ENCODE peak calls at places on chromosomes 1 and 21, in seven cellular contexts. B is esophagus muscularis mucosa, F is AG10803, D is fibroblast of pulmonary artery, Q is neural progenitor cell, G is ovary, S is fibroblast of villous mesenchyme. U is an unnamed sample.

GRCh38 chr1:154342132-154342531 is 16.8 kb downstream of the ATP8B2 start:
- DNase-seq in D (no peak), Q (no peak), G (no peak), F (no peak), S (no peak), B (no peak), U (no peak)

GRCh38 chr1:79074975-79075374 is 68.4 kb upstream of the ADGRL4 start:
- DNase-seq in B (no peak), G (no peak), Q (no peak), S (no peak), D (no peak), F (no peak), U (peak)

GRCh38 chr1:162304736-162305135 is 71.9 kb downstream of the SPATA46 start:
- DNase-seq in G (no peak), S (no peak), Q (no peak), B (no peak), F (no peak), D (no peak), U (no peak)

GRCh38 chr1:198529414-198529813 is 11.1 kb downstream of the ATP6V1G3 start:
- DNase-seq in Q (no peak), S (peak), B (no peak), F (peak), G (no peak), D (peak), U (peak)

GRCh38 chr1:38793299-38793698 is 66.3 kb downstream of the RRAGC start:
- DNase-seq in F (no peak), D (no peak), B (no peak), Q (no peak), G (no peak), S (no peak), U (no peak)

GRCh38 chr1:22936681-22937080 is 36.0 kb downstream of the LACTBL1 start:
- DNase-seq in G (no peak), Q (no peak), B (no peak), D (no peak), S (no peak), F (no peak), U (no peak)

GRCh38 chr1:15418811-15419515 is 9.3 kb downstream of the EFHD2 start:
- DNase-seq in Q (no peak), D (peak), F (no peak), S (no peak), G (no peak), B (no peak), U (no peak)

GRCh38 chr1:200411406-200412257 is 1.8 kb upstream of the ZNF281 start:
- DNase-seq in B (no peak), F (no peak), G (no peak), D (no peak), S (no peak), Q (peak), U (no peak)

GRCh38 chr1:211648980-211649934 is 26.2 kb downstream of the NEK2 start:
- DNase-seq in D (peak), B (no peak), Q (no peak), F (peak), S (peak), G (no peak), U (no peak)

GRCh38 chr21:25949701-25950100 is 214.9 kb downstream of the GABPA start:
- DNase-seq in D (no peak), F (no peak), S (no peak), G (no peak), B (no peak), Q (no peak), U (no peak)

GRCh38 chr1:51963592-51964308 is 26.8 kb downstream of the RAB3B start:
- DNase-seq in D (no peak), B (no peak), F (no peak), G (no peak), Q (no peak), S (no peak), U (no peak)

GRCh38 chr1:233006582-233006981 is 56.2 kb downstream of the NTPCR start:
- DNase-seq in S (no peak), F (no peak), G (no peak), D (no peak), B (no peak), Q (no peak), U (no peak)

GRCh38 chr1:244099258-244099930 is 48.3 kb downstream of the ZBTB18 start:
- DNase-seq in F (no peak), D (no peak), B (no peak), Q (no peak), S (no peak), G (no peak), U (no peak)

GRCh38 chr21:37006243-37006520 is 320 bp upstream of the RIPPLY3 start:
- DNase-seq in S (no peak), D (no peak), G (no peak), Q (no peak), F (no peak), B (no peak), U (no peak)

GRCh38 chr1:161117681-161118581 is at the start of the genes NIT1 and PFDN2:
- DNase-seq in G (peak), S (peak), B (peak), D (peak), Q (peak), F (peak), U (peak)

GRCh38 chr1:160056648-160057169 is 13.3 kb downstream of the KCNJ10 start:
- DNase-seq in B (no peak), F (no peak), G (no peak), S (no peak), D (no peak), Q (no peak), U (no peak)

GRCh38 chr1:38246955-38247952 is 200.7 kb upstream of the POU3F1 start:
- DNase-seq in Q (peak), B (no peak), D (no peak), F (peak), G (no peak), S (peak), U (peak)

GRCh38 chr1:231165371-231165770 is 3.5 kb downstream of the TRIM67 start:
- DNase-seq in F (peak), G (no peak), B (no peak), S (peak), Q (no peak), D (peak), U (no peak)

GRCh38 chr1:11796036-11796828 is 9.5 kb downstream of the MTHFR start:
- DNase-seq in Q (no peak), F (no peak), D (peak), S (no peak), G (peak), B (no peak), U (peak)

GRCh38 chr1:159009704-159010361 is at the start of gene IFI16:
- DNase-seq in D (peak), Q (no peak), B (no peak), S (peak), G (peak), F (peak), U (peak)

GRCh38 chr1:237154173-237154572 is 112.2 kb downstream of the RYR2 start:
- DNase-seq in B (no peak), S (peak), D (peak), G (no peak), F (no peak), Q (no peak), U (no peak)

DNA sequence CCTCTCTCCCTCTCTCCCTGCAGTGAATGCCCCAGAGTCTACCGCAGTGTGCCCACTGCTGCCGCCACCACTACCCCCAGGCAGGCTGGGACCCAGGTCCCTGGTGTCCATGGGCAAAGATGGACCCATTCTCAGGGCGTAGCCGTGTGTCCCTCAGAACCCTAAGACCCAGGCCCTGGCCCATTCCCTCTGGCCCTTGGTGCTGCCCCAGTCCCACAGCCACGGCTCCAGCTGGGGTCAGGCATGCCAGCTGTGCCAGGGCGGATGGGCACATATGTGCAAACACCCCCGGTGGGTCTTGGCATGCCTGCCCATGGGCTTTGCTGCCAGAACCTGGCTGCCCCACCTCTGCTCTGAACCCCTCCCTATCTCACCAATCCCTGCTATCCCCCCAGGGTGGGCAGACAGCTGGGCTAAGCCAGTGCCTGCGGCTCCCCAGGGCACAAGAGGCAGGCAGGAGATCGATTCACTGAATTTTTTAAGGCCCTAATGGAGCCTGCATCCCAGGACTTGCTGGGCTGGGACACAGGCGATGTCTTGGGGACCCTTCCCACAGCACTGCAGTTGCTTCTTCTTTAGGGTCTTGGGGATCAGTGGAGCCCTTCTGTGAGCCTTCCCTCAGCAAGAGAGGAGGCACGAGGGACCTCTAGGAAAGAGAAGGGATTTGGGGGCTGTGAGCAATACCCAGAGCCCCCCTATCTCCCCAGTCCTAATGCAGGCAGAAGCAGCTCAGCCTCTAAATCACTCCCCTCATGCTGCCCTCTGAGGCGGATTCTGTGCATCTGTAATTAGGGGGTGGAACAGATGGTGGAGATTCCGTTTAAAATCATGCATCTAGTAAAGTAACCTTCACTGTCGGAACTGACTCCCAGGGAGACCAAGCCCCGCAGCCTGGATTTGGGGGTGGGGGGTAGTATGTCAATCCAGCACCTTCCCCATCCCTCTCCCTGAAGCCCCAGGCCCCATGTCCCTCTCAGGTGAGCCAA is 10.3 kb downstream of the AHDC1 start:
- DNase-seq in G (no peak), D (no peak), S (no peak), B (no peak), F (no peak), Q (peak), U (no peak)
- H3K4me3 ChIP-seq in G (no peak), D (no peak), S (no peak), B (no peak), F (no peak), Q (peak), U (no peak)

DNA sequence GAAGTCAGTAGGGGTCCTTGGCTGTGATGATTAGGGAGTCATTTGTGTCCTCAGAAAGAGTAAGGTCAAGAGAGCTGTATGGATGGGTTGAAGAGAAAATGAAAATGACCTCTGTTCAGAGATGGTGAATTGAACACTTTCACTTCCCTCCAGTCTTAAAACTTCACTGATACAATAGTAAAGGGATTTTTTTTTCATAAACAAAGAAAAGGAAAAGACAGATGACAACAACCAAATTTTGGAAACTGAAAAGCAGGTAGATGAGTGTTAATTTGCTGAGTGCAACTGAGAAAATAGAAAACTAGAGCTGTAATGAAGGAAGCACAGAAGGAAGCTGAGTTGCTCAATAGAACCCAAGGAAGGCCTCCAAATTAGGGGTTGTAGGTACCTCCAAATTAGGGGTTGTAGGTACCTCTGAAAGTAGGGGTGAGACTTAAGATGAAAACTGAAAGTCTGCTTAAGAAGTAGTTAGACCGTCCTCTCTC is 14.8 kb upstream of the S1PR1 start:
- DNase-seq in G (no peak), Q (no peak), F (no peak), D (no peak), B (no peak), S (no peak), U (no peak)
- TF ChIP-seq CTCF in G (no peak), Q (no peak), F (no peak), D (no peak), B (no peak), S (no peak), U (no peak)

DNA sequence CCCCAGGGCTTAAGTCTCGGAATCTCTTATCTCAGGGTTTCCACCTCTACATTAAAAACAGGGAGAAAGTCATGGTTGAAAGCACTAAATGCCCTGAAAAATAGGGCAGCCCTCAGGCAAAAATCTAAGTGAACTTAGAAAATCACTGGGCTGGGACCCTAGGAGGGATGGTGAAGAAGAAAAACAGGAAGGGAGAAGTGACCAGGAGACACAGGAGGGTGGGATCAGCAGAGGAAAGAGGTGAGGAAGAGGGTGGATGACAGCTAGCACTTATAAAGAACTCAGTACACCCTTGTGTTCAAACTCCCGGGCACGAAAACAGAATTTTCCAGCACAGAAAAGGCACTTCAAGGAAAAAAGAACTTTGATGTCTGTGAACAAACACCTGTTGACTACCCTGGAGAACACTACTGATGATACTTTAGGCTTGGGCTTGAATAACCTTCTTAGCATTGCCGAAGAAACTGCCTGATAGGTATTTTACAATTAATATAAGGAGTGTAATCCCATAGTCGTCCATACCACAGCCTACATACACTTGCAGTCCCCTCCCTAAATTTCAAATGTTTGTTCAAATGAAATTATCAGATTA is 2.0 kb downstream of the CHML start:
- DNase-seq in F (no peak), S (no peak), G (no peak), B (no peak), Q (no peak), D (no peak), U (no peak)
- H3K4me3 ChIP-seq in F (no peak), S (peak), G (no peak), B (no peak), Q (peak), D (peak), U (peak)

DNA sequence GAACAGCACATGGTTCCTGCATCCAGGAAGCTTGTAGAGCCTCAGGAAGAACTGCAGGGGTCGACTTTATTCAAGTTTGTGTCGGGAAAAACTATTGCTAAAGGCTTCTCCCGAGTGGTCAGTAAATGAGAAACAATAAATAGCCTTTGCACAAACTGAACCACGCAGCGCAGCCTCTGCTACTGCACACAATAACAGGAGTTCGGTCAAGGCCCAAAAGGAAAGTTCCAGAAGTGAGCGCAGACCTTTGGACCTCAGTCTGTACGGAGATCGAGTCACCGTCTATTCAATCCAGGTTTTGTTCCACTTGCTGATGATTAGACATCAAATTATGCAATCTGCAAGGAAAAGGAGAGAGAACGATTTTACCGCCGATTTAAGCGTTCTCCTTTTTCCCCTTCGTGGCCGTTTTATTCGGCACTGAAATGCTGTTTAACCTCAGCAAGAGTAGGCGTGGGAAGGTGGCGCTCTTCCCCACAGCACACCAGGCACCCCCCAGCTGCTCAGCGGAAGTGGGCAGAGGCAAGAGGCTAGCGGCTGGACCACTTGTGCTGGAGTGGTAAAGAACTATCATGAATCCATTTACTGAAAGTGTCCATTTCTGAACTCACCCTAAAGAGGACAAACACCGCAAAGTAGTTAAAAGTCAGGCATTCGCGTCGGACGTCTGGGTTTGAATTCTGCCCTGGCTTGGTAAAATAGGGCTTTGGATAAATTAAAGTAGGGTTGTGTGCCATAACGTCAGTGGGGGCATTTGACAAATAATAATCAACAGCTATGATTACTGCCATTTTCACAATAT is 6.1 kb upstream of the LHX8 start:
- DNase-seq in D (no peak), B (no peak), F (no peak), S (no peak), Q (no peak), G (no peak), U (no peak)
- TF ChIP-seq CTCF in D (no peak), B (no peak), F (no peak), S (no peak), Q (no peak), G (no peak), U (no peak)

GRCh38 chr1:115714572-115715141 is 53.9 kb downstream of the CASQ2 start:
- DNase-seq in S (no peak), B (no peak), F (no peak), D (no peak), Q (no peak), G (no peak), U (no peak)
- H3K4me3 ChIP-seq in S (no peak), B (no peak), F (no peak), D (no peak), Q (no peak), G (no peak), U (no peak)

GRCh38 chr1:13803546-13804239 is 103.7 kb downstream of the PRDM2 start:
- DNase-seq in Q (no peak), B (no peak), D (no peak), F (no peak), S (no peak), G (no peak), U (no peak)

GRCh38 chr1:13799502-13800283 is 99.7 kb downstream of the PRDM2 start:
- DNase-seq in S (no peak), F (no peak), Q (no peak), G (no peak), D (no peak), B (no peak), U (no peak)

GRCh38 chr1:13801232-13801631 is 101.2 kb downstream of the PRDM2 start:
- DNase-seq in G (no peak), S (no peak), Q (no peak), D (no peak), B (no peak), F (peak), U (no peak)

GRCh38 chr1:13802782-13803545 is 103.0 kb downstream of the PRDM2 start:
- DNase-seq in Q (no peak), B (no peak), S (no peak), G (no peak), F (no peak), D (no peak), U (no peak)

DNA sequence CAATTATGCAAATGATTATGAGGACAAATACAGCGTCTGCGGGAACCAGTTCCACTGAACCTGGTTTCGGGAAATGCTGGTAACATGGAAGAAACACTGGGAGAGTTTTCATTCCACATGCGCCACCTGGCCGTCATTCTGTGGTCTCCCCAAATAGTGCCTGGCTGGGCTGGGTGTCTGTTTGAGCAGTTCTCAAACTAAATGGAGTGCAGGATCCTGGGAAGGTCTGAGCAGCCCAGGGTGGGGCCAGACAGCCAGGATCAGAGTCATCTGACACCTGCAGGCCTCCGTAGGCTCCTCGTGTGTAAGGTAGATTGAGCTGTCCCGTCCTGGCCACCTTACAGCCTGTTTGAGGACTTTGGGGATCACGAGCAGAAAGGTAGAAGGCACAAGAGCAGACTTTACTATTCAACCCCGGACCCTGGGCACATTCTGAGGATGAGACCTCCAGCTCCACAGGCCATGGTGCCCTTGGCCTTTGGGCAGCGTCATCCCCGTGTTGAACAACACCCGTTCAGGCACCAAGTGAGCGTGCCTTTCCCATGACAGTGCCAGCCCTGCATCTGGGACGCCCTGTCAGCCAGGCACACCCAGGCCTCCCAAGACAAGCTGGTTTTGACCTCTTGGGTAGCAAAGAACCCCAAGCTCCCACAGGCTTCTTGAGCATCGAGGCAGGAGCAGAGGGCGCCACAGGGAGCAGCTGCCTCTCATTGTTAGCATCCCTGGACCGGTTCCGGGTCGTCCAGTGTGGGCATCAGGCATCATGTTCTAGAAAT is 101.9 kb downstream of the PRDM2 start:
- DNase-seq in G (no peak), Q (no peak), F (no peak), D (no peak), S (no peak), B (no peak), U (no peak)
- TF ChIP-seq CTCF in G (no peak), Q (no peak), F (no peak), D (no peak), S (no peak), B (no peak), U (no peak)

DNA sequence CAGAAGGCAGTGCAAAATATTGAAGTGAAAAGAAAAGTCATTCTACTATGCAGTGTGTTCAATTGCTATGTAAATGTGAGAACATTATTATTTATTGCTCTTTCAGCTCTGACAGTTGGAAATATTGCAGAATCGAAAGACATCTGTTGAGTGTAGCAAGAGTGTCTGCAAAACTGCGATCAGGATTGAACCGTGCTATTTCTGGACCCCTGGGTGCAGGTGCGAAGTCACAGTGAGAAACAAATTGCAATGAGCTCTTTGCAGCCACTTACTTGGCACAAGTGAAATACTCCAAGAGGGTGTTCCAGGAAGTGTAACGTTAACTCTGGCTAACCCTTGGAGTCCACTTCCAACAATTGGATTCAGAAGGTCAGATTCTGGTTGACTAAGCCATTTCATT is 566.5 kb downstream of the AJAP1 start:
- DNase-seq in Q (no peak), D (no peak), B (no peak), G (no peak), S (no peak), F (no peak), U (no peak)
- H3K4me3 ChIP-seq in Q (no peak), D (no peak), B (no peak), G (no peak), S (no peak), F (no peak), U (no peak)

U was measured in foreskin fibroblast.